ENCODE peak calls at places on chromosomes 2 and 18, in ten cellular contexts. One of them, this sample, is unnamed.

GRCh38 chr2:230847883-230848388 is 16.8 kb upstream of the ITM2C start:
- DNase-seq in lower leg skin: peak; percentile 49
- DNase-seq in body of pancreas: peak; percentile 83
- DNase-seq in GM12878: peak; percentile 44
- DNase-seq in HepG2: peak; percentile 70
- DNase-seq in stomach: peak; percentile 92
- DNase-seq in vagina: no peak
- DNase-seq in esophagus squamous epithelium: no peak
- DNase-seq in testis: peak; percentile 92
- DNase-seq in uterus: peak; percentile 80
- DNase-seq in this sample: peak; percentile 77

GRCh38 chr2:101119431-101119830 is 31.8 kb downstream of the TBC1D8 start:
- DNase-seq in lower leg skin: no peak
- DNase-seq in body of pancreas: peak; percentile 89
- DNase-seq in GM12878: no peak
- DNase-seq in HepG2: no peak
- DNase-seq in stomach: peak; percentile 53
- DNase-seq in vagina: no peak
- DNase-seq in esophagus squamous epithelium: no peak
- DNase-seq in testis: no peak
- DNase-seq in uterus: peak; percentile 60
- DNase-seq in this sample: no peak

GRCh38 chr2:203656522-203657287 is 49.7 kb upstream of the CD28 start:
- DNase-seq in lower leg skin: peak; percentile 92
- DNase-seq in body of pancreas: peak; percentile 71
- DNase-seq in GM12878: no peak
- DNase-seq in HepG2: peak; percentile 98
- DNase-seq in stomach: peak; percentile 70
- DNase-seq in vagina: no peak
- DNase-seq in esophagus squamous epithelium: peak; percentile 27
- DNase-seq in testis: peak; percentile 42
- DNase-seq in uterus: no peak
- DNase-seq in this sample: no peak

GRCh38 chr2:119178811-119179601 is 20.5 kb upstream of the C1QL2 start:
- DNase-seq in lower leg skin: no peak
- DNase-seq in body of pancreas: peak; percentile 53
- DNase-seq in GM12878: no peak
- DNase-seq in HepG2: no peak
- DNase-seq in stomach: peak; percentile 35
- DNase-seq in vagina: no peak
- DNase-seq in esophagus squamous epithelium: no peak
- DNase-seq in testis: no peak
- DNase-seq in uterus: no peak
- DNase-seq in this sample: no peak

GRCh38 chr2:23512778-23513177 is 127.8 kb downstream of the KLHL29 start:
- DNase-seq in lower leg skin: no peak
- DNase-seq in body of pancreas: no peak
- DNase-seq in GM12878: no peak
- DNase-seq in HepG2: no peak
- DNase-seq in stomach: no peak
- DNase-seq in vagina: no peak
- DNase-seq in esophagus squamous epithelium: no peak
- DNase-seq in testis: no peak
- DNase-seq in uterus: no peak
- DNase-seq in this sample: no peak

GRCh38 chr2:154720642-154721041 is 22.1 kb downstream of the KCNJ3 start:
- DNase-seq in lower leg skin: no peak
- DNase-seq in body of pancreas: no peak
- DNase-seq in GM12878: no peak
- DNase-seq in HepG2: no peak
- DNase-seq in stomach: no peak
- DNase-seq in vagina: no peak
- DNase-seq in esophagus squamous epithelium: no peak
- DNase-seq in testis: no peak
- DNase-seq in uterus: no peak
- DNase-seq in this sample: no peak

GRCh38 chr2:136117909-136118818 is at the start of gene CXCR4:
- DNase-seq in lower leg skin: peak; percentile 34
- DNase-seq in body of pancreas: peak; percentile 46
- DNase-seq in GM12878: no peak
- DNase-seq in HepG2: no peak
- DNase-seq in stomach: peak; percentile 80
- DNase-seq in vagina: no peak
- DNase-seq in esophagus squamous epithelium: peak; percentile 54
- DNase-seq in testis: peak; percentile 72
- DNase-seq in uterus: no peak
- DNase-seq in this sample: peak; percentile 78

GRCh38 chr2:223057545-223057944 is 5.6 kb downstream of the KCNE4 start:
- DNase-seq in lower leg skin: no peak
- DNase-seq in body of pancreas: no peak
- DNase-seq in GM12878: no peak
- DNase-seq in HepG2: no peak
- DNase-seq in stomach: no peak
- DNase-seq in vagina: no peak
- DNase-seq in esophagus squamous epithelium: no peak
- DNase-seq in testis: peak; percentile 17
- DNase-seq in uterus: no peak
- DNase-seq in this sample: no peak

GRCh38 chr2:107681946-107682345 is 144.7 kb upstream of the RGPD4 start:
- DNase-seq in lower leg skin: no peak
- DNase-seq in body of pancreas: no peak
- DNase-seq in GM12878: no peak
- DNase-seq in HepG2: no peak
- DNase-seq in stomach: no peak
- DNase-seq in vagina: no peak
- DNase-seq in esophagus squamous epithelium: no peak
- DNase-seq in testis: no peak
- DNase-seq in uterus: no peak
- DNase-seq in this sample: no peak

GRCh38 chr18:76931171-76931570 is 108.8 kb downstream of the ZNF236 start:
- DNase-seq in lower leg skin: no peak
- DNase-seq in body of pancreas: no peak
- DNase-seq in GM12878: no peak
- DNase-seq in HepG2: no peak
- DNase-seq in stomach: no peak
- DNase-seq in vagina: no peak
- DNase-seq in esophagus squamous epithelium: no peak
- DNase-seq in testis: no peak
- DNase-seq in uterus: no peak
- DNase-seq in this sample: no peak

GRCh38 chr2:23414876-23415275 is 29.9 kb downstream of the KLHL29 start:
- DNase-seq in lower leg skin: no peak
- DNase-seq in body of pancreas: no peak
- DNase-seq in GM12878: no peak
- DNase-seq in HepG2: peak; percentile 21
- DNase-seq in stomach: no peak
- DNase-seq in vagina: no peak
- DNase-seq in esophagus squamous epithelium: no peak
- DNase-seq in testis: no peak
- DNase-seq in uterus: no peak
- DNase-seq in this sample: no peak

GRCh38 chr2:179826297-179826696 is 35.1 kb downstream of the ZNF385B start:
- DNase-seq in lower leg skin: no peak
- DNase-seq in body of pancreas: no peak
- DNase-seq in GM12878: no peak
- DNase-seq in HepG2: no peak
- DNase-seq in stomach: no peak
- DNase-seq in vagina: no peak
- DNase-seq in esophagus squamous epithelium: no peak
- DNase-seq in testis: no peak
- DNase-seq in uterus: no peak
- DNase-seq in this sample: no peak

GRCh38 chr2:66576381-66577330 is 141.7 kb downstream of the MEIS1 start:
- DNase-seq in lower leg skin: no peak
- DNase-seq in body of pancreas: peak; percentile 70
- DNase-seq in GM12878: no peak
- DNase-seq in HepG2: peak; percentile 44
- DNase-seq in stomach: no peak
- DNase-seq in vagina: no peak
- DNase-seq in esophagus squamous epithelium: no peak
- DNase-seq in testis: peak; percentile 43
- DNase-seq in uterus: peak; percentile 72
- DNase-seq in this sample: no peak

GRCh38 chr2:239498981-239499633 is 98.3 kb upstream of the HDAC4 start:
- DNase-seq in lower leg skin: peak; percentile 44
- DNase-seq in body of pancreas: no peak
- DNase-seq in GM12878: no peak
- DNase-seq in HepG2: no peak
- DNase-seq in stomach: no peak
- DNase-seq in vagina: no peak
- DNase-seq in esophagus squamous epithelium: no peak
- DNase-seq in testis: peak; percentile 60
- DNase-seq in uterus: peak; percentile 69
- DNase-seq in this sample: no peak

GRCh38 chr2:24512836-24513235 is 21.8 kb downstream of the NCOA1 start:
- DNase-seq in lower leg skin: no peak
- DNase-seq in body of pancreas: no peak
- DNase-seq in GM12878: no peak
- DNase-seq in HepG2: no peak
- DNase-seq in stomach: no peak
- DNase-seq in vagina: no peak
- DNase-seq in esophagus squamous epithelium: no peak
- DNase-seq in testis: no peak
- DNase-seq in uterus: no peak
- DNase-seq in this sample: no peak
- TF ChIP-seq POLR2A in lower leg skin: no peak
- TF ChIP-seq POLR2A in body of pancreas: no peak
- TF ChIP-seq POLR2A in GM12878: no peak
- TF ChIP-seq POLR2A in HepG2: no peak
- TF ChIP-seq POLR2A in stomach: no peak
- TF ChIP-seq POLR2A in vagina: no peak
- TF ChIP-seq POLR2A in esophagus squamous epithelium: no peak
- TF ChIP-seq POLR2A in testis: no peak
- TF ChIP-seq POLR2A in uterus: no peak
- TF ChIP-seq POLR2A in this sample: no peak

GRCh38 chr18:9710037-9710436 is 1.9 kb downstream of the RAB31 start:
- DNase-seq in lower leg skin: no peak
- DNase-seq in body of pancreas: no peak
- DNase-seq in GM12878: no peak
- DNase-seq in HepG2: no peak
- DNase-seq in stomach: no peak
- DNase-seq in vagina: no peak
- DNase-seq in esophagus squamous epithelium: no peak
- DNase-seq in testis: no peak
- DNase-seq in uterus: no peak
- DNase-seq in this sample: no peak
- TF ChIP-seq POLR2A in lower leg skin: no peak
- TF ChIP-seq POLR2A in body of pancreas: no peak
- TF ChIP-seq POLR2A in GM12878: no peak
- TF ChIP-seq POLR2A in HepG2: no peak
- TF ChIP-seq POLR2A in stomach: no peak
- TF ChIP-seq POLR2A in vagina: no peak
- TF ChIP-seq POLR2A in esophagus squamous epithelium: no peak
- TF ChIP-seq POLR2A in testis: no peak
- TF ChIP-seq POLR2A in uterus: no peak
- TF ChIP-seq POLR2A in this sample: no peak

GRCh38 chr2:84963323-84963691 is 7.7 kb upstream of the KCMF1 start:
- DNase-seq in lower leg skin: no peak
- DNase-seq in body of pancreas: no peak
- DNase-seq in GM12878: no peak
- DNase-seq in HepG2: no peak
- DNase-seq in stomach: no peak
- DNase-seq in vagina: no peak
- DNase-seq in esophagus squamous epithelium: no peak
- DNase-seq in testis: no peak
- DNase-seq in uterus: no peak
- DNase-seq in this sample: no peak

GRCh38 chr2:84962917-84963316 is 8.0 kb upstream of the KCMF1 start:
- DNase-seq in lower leg skin: no peak
- DNase-seq in body of pancreas: no peak
- DNase-seq in GM12878: no peak
- DNase-seq in HepG2: no peak
- DNase-seq in stomach: no peak
- DNase-seq in vagina: no peak
- DNase-seq in esophagus squamous epithelium: no peak
- DNase-seq in testis: no peak
- DNase-seq in uterus: no peak
- DNase-seq in this sample: no peak

GRCh38 chr2:84964406-84965191 is 6.4 kb upstream of the KCMF1 start:
- DNase-seq in lower leg skin: no peak
- DNase-seq in body of pancreas: no peak
- DNase-seq in GM12878: no peak
- DNase-seq in HepG2: no peak
- DNase-seq in stomach: no peak
- DNase-seq in vagina: no peak
- DNase-seq in esophagus squamous epithelium: no peak
- DNase-seq in testis: no peak
- DNase-seq in uterus: no peak
- DNase-seq in this sample: no peak

GRCh38 chr2:84965192-84965516 is 5.8 kb upstream of the KCMF1 start:
- DNase-seq in lower leg skin: no peak
- DNase-seq in body of pancreas: no peak
- DNase-seq in GM12878: no peak
- DNase-seq in HepG2: no peak
- DNase-seq in stomach: no peak
- DNase-seq in vagina: no peak
- DNase-seq in esophagus squamous epithelium: no peak
- DNase-seq in testis: no peak
- DNase-seq in uterus: no peak
- DNase-seq in this sample: peak; percentile 9

DNA sequence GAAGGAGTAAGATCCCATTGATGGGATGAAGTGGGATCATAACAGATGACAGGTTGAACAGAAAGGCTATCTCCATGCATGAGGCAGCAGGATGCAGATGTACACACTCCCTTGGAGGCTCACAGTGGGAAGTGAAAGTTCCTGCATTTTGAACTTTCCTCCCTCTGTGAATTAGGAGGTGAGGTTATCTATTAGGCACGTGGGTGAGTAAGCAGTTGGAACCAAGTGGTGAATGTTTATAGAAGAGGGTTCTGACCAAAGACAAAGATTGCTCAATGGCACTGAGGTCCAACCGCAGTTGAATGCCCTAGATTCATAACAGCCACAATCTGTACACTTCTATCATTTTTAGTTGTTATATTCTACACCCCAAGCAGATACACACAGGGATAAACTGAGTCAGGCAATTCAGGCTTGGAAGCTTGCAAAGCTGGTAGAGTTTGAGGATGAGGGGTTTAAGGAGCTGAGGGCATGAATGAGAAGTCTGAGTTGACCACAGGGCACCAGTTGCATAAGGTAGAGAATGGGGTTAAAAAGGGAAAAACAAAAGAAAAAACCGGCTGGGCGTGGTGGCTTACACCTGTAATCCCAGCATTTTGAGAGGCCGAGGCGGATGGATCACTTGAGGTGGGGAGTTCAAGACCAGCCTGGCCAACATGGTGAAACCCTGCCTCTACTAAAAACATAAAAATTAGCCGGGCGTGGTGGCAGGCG is 7.1 kb upstream of the KCMF1 start:
- DNase-seq in lower leg skin: no peak
- DNase-seq in body of pancreas: peak; percentile 47
- DNase-seq in GM12878: no peak
- DNase-seq in HepG2: peak; percentile 99
- DNase-seq in stomach: no peak
- DNase-seq in vagina: no peak
- DNase-seq in esophagus squamous epithelium: no peak
- DNase-seq in testis: no peak
- DNase-seq in uterus: no peak
- DNase-seq in this sample: no peak
- TF ChIP-seq POLR2A in lower leg skin: no peak
- TF ChIP-seq POLR2A in body of pancreas: peak; percentile 21
- TF ChIP-seq POLR2A in GM12878: no peak
- TF ChIP-seq POLR2A in HepG2: peak; percentile 41
- TF ChIP-seq POLR2A in stomach: no peak
- TF ChIP-seq POLR2A in vagina: no peak
- TF ChIP-seq POLR2A in esophagus squamous epithelium: no peak
- TF ChIP-seq POLR2A in testis: no peak
- TF ChIP-seq POLR2A in uterus: no peak
- TF ChIP-seq POLR2A in this sample: no peak

GRCh38 chr2:11343626-11344341 is 652 bp downstream of the ROCK2 start:
- DNase-seq in lower leg skin: peak; percentile 41
- DNase-seq in body of pancreas: peak; percentile 57
- DNase-seq in GM12878: no peak
- DNase-seq in HepG2: peak; percentile 85
- DNase-seq in stomach: peak; percentile 32
- DNase-seq in vagina: no peak
- DNase-seq in esophagus squamous epithelium: no peak
- DNase-seq in testis: peak; percentile 49
- DNase-seq in uterus: peak; percentile 43
- DNase-seq in this sample: peak; percentile 58
- TF ChIP-seq POLR2A in lower leg skin: no peak
- TF ChIP-seq POLR2A in body of pancreas: peak; percentile 59
- TF ChIP-seq POLR2A in GM12878: no peak
- TF ChIP-seq POLR2A in HepG2: peak; percentile 91
- TF ChIP-seq POLR2A in stomach: no peak
- TF ChIP-seq POLR2A in vagina: no peak
- TF ChIP-seq POLR2A in esophagus squamous epithelium: peak; percentile 9
- TF ChIP-seq POLR2A in testis: no peak
- TF ChIP-seq POLR2A in uterus: no peak
- TF ChIP-seq POLR2A in this sample: no peak